ENCODE peak calls at places on chromosomes 13 and 19, in five cellular contexts. X, K, P, U and A are unnamed samples. For H3K36me3 and H3K27me3, the result is how much of the 10 kb centered on the place peaks cover.

GRCh38 chr13:50468849-50469669 is 374.4 kb downstream of the DLEU7 start:
- DNase-seq in X (no peak), U (no peak), K (no peak), P (no peak), A (no peak)

GRCh38 chr13:40660270-40660669 is 6.2 kb downstream of the FOXO1 start:
- DNase-seq in U (no peak), P (no peak), X (no peak), K (no peak), A (no peak)

GRCh38 chr19:9673912-9674668 is 810 bp downstream of the ZNF562 start:
- DNase-seq in U (no peak), X (no peak), P (peak), K (no peak), A (no peak)

GRCh38 chr13:112346173-112346898 is 29.8 kb upstream of the SPACA7 start:
- DNase-seq in P (no peak), X (peak), U (no peak), K (peak), A (no peak)

GRCh38 chr13:84985860-84986259 is 813.4 kb downstream of the SLITRK6 start:
- DNase-seq in K (no peak), P (no peak), U (no peak), X (no peak), A (peak)

GRCh38 chr13:102651392-102651791 is 43.5 kb downstream of the METTL21C start:
- DNase-seq in U (no peak), K (peak), P (no peak), X (no peak), A (no peak)

GRCh38 chr19:19113040-19113541 is 25.2 kb downstream of the TMEM161A start:
- DNase-seq in X (peak), P (no peak), U (no peak), K (no peak), A (peak)

GRCh38 chr19:10694706-10695105 is 6.5 kb upstream of the QTRT1 start:
- DNase-seq in P (no peak), X (no peak), K (no peak), U (no peak), A (peak)

GRCh38 chr19:18469245-18470107 is 31.5 kb upstream of the ISYNA1 start:
- DNase-seq in K (peak), U (peak), P (no peak), X (peak), A (peak)

GRCh38 chr19:31511098-31511497 is 161.9 kb upstream of the TSHZ3 start:
- DNase-seq in U (peak), P (no peak), X (no peak), K (no peak), A (no peak)

GRCh38 chr13:26061947-26062346 is 10.1 kb upstream of the SHISA2 start:
- DNase-seq in X (no peak), P (no peak), U (no peak), K (peak), A (no peak)

GRCh38 chr13:111491659-111492058 is 171.2 kb downstream of the TEX29 start:
- DNase-seq in P (no peak), U (peak), X (no peak), K (no peak), A (no peak)

GRCh38 chr13:93765811-93766210 is 539.2 kb downstream of the GPC6 start:
- DNase-seq in X (no peak), U (no peak), K (no peak), P (no peak), A (no peak)

GRCh38 chr13:99465454-99465853 is 35.8 kb upstream of the TM9SF2 start:
- DNase-seq in U (no peak), X (no peak), K (no peak), P (no peak), A (no peak)

GRCh38 chr13:46751811-46752635 is 44.9 kb downstream of the ESD start:
- DNase-seq in K (no peak), X (no peak), P (no peak), U (no peak), A (no peak)

GRCh38 chr13:44927953-44928352 is 61.3 kb downstream of the NUFIP1 start:
- DNase-seq in X (no peak), P (no peak), K (peak), U (no peak), A (no peak)

GRCh38 chr13:79904581-79904980 is 423.6 kb downstream of the NDFIP2 start:
- DNase-seq in P (no peak), U (no peak), K (no peak), X (no peak), A (no peak)

GRCh38 chr13:30766957-30767603 is 31.7 kb downstream of the ALOX5AP start:
- DNase-seq in K (peak), X (no peak), P (no peak), U (no peak), A (no peak)

GRCh38 chr19:15154002-15154612 is 46.7 kb downstream of the NOTCH3 start:
- DNase-seq in K (peak), U (no peak), P (no peak), X (peak), A (peak)

DNA sequence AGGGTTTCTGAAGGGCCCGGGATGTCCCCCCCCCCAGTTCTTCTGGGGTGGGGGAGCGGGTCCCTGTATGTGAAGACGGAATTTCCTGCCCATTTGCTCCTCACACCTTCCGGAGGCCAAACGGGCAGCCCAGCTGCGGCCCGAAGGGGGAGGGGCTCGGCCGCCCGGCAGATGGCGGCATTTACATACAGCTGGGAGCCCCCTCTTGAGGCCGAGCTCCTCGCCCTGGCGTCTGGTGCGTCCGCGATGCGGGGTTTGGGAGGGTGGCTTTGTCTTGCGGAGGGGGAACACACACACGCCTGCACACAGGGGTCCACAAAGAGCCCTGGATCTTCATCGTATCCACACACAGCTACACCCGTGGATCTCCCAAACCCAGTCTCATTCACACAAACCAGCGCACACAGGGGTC is 891 bp upstream of the DLL3 start:
- DNase-seq in U (no peak), K (peak), X (peak), P (no peak), A (peak)
- H3K4me3 ChIP-seq in U (no peak), K (no peak), X (peak), P (peak), A (peak)

GRCh38 chr19:49017041-49017665 is at the start of gene LHB:
- DNase-seq in X (no peak), U (no peak), P (no peak), K (no peak), A (peak)
- H3K36me3 ChIP-seq in X (under half), U (under half), P (under half), K (under half), A (under half)

DNA sequence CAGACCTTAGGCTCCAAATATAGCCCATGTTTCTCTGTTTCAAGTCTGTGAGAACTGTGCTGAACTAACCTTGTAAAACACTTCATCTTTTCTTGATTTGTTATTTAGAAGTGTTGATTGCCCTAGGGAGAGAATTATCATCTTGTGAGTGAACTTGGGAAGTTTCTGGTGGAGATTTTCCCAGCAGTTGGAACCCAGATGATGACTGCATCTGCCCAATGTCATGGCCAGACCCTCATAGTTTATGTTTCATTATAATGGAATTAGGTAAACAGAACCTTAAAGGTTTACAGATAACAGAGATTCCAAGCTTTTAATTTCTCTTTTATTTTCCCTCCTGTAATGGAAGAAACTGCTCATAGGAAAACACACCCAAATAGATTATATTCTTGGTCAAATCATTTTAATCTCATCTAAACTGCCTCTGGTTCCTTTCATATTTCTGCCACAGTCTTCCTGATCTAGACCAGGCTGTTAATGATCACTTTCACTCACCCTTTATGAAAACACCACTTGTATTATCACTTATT is 569.1 kb downstream of the KCTD12 start:
- DNase-seq in X (no peak), U (no peak), P (no peak), K (no peak), A (no peak)
- H3K27me3 ChIP-seq in X (under half), U (under half), P (under half), K (under half), A (under half)

GRCh38 chr19:42498387-42498786 is 29.9 kb downstream of the CEACAM1 start:
- DNase-seq in K (peak), P (no peak), U (no peak), X (no peak), A (no peak)
- H3K4me3 ChIP-seq in K (no peak), P (no peak), U (no peak), X (no peak), A (no peak)